ENCODE peak calls at places on chromosomes 3 and 15, in five cellular contexts. F is AG10803, U is pancreas, X is ovary, E is SK-N-SH. M is an unnamed sample.

GRCh38 chr3:20316238-20316637 is 130.2 kb upstream of the SGO1 start:
- DNase-seq in U (no peak), E (no peak), X (no peak), F (no peak), M (no peak)

GRCh38 chr3:159675285-159675684 is 313.4 kb upstream of the IL12A start:
- DNase-seq in E (no peak), U (no peak), F (no peak), X (no peak), M (no peak)

GRCh38 chr15:99202176-99202552 is 47.2 kb downstream of the TTC23 start:
- DNase-seq in U (no peak), F (no peak), X (no peak), E (no peak), M (no peak)

GRCh38 chr15:95869920-95870319 is 460.6 kb upstream of the NR2F2 start:
- DNase-seq in E (no peak), X (no peak), F (no peak), U (no peak), M (no peak)

GRCh38 chr3:13879946-13880810 is at the start of gene WNT7A:
- DNase-seq in E (peak; percentile 91), F (no peak), U (peak; percentile 78), X (no peak), M (peak; percentile 90)

GRCh38 chr3:187717572-187717971 is 15.2 kb upstream of the RTP2 start:
- DNase-seq in F (peak; percentile 50), U (no peak), E (no peak), X (no peak), M (no peak)

GRCh38 chr3:17894434-17895060 is 152.1 kb upstream of the TBC1D5 start:
- DNase-seq in U (peak; percentile 21), X (no peak), F (peak; percentile 59), E (no peak), M (no peak)

GRCh38 chr3:133256787-133257483 is 142.9 kb upstream of the BFSP2 start:
- DNase-seq in F (no peak), E (no peak), X (no peak), U (no peak), M (no peak)

GRCh38 chr3:141738636-141739363 is 702 bp downstream of the RNF7 start:
- DNase-seq in U (no peak), X (no peak), E (peak; percentile 39), F (peak; percentile 53), M (peak; percentile 23)

GRCh38 chr3:196440041-196440537 is 7.9 kb upstream of the UBXN7 start:
- DNase-seq in F (peak; percentile 90), E (no peak), X (no peak), U (no peak), M (no peak)

GRCh38 chr15:42184736-42185135 is 23.4 kb downstream of the VPS39 start:
- DNase-seq in X (no peak), E (no peak), U (no peak), F (no peak), M (no peak)

GRCh38 chr3:72533584-72534473 is 314.4 kb downstream of the SHQ1 start:
- DNase-seq in U (no peak), X (no peak), E (no peak), F (no peak), M (no peak)

GRCh38 chr3:89104499-89104898 is 2.9 kb upstream of the EPHA3 start:
- DNase-seq in X (no peak), F (no peak), U (no peak), E (no peak), M (no peak)

GRCh38 chr15:81069909-81070308 is 64.2 kb upstream of the CFAP161 start:
- DNase-seq in X (no peak), E (no peak), U (no peak), F (no peak), M (no peak)

GRCh38 chr3:185457376-185457775 is 41.5 kb downstream of the TMEM41A start:
- DNase-seq in F (no peak), U (no peak), X (no peak), E (no peak), M (no peak)

GRCh38 chr15:76968310-76968709 is 26.6 kb upstream of the PSTPIP1 start:
- DNase-seq in E (no peak), X (no peak), F (peak; percentile 13), U (no peak), M (no peak)

GRCh38 chr15:78663703-78664102 is 22.7 kb upstream of the CHRNB4 start:
- DNase-seq in U (no peak), E (no peak), F (no peak), X (no peak), M (no peak)

GRCh38 chr3:177979684-177980083 is 556.6 kb upstream of the KCNMB2 start:
- DNase-seq in U (no peak), E (no peak), X (no peak), F (no peak), M (no peak)

GRCh38 chr15:55993804-55994539 is 560 bp upstream of the NEDD4 start:
- DNase-seq in E (peak; percentile 63), X (no peak), F (peak; percentile 66), U (no peak), M (no peak)

GRCh38 chr15:59116141-59116540 is 11.2 kb downstream of the CCNB2 start:
- DNase-seq in F (peak; percentile 85), E (no peak), X (no peak), U (no peak), M (no peak)

GRCh38 chr3:64091501-64091900 is 68.2 kb upstream of the PSMD6 start:
- DNase-seq in X (no peak), F (no peak), E (no peak), U (no peak), M (no peak)

GRCh38 chr3:63905731-63906620 is 6.2 kb downstream of the SCAANT1 start:
- DNase-seq in U (no peak), X (no peak), E (no peak), F (no peak), M (no peak)

GRCh38 chr15:68442041-68442440 is 10.1 kb upstream of the ITGA11 start:
- DNase-seq in X (no peak), F (peak; percentile 54), E (no peak), U (no peak), M (no peak)

GRCh38 chr3:71511037-71511436 is 72.5 kb downstream of the FOXP1 start:
- DNase-seq in E (no peak), F (peak; percentile 88), X (no peak), U (no peak), M (no peak)

GRCh38 chr3:126104742-126105605 is 21.1 kb upstream of the SLC41A3 start:
- DNase-seq in U (peak; percentile 57), X (peak; percentile 5), F (no peak), E (no peak), M (peak; percentile 40)

GRCh38 chr3:136840252-136840651 is 21.3 kb downstream of the SLC35G2 start:
- DNase-seq in X (no peak), U (no peak), E (no peak), F (no peak), M (no peak)

GRCh38 chr3:58657036-58657435 is 9.5 kb downstream of the FAM3D start:
- DNase-seq in U (no peak), X (no peak), F (no peak), E (no peak), M (no peak)
- H3K4me3 ChIP-seq in U (no peak overlapping the region), X (no peak overlapping the region), F (no peak overlapping the region), E (no peak overlapping the region), M (no peak overlapping the region)

DNA sequence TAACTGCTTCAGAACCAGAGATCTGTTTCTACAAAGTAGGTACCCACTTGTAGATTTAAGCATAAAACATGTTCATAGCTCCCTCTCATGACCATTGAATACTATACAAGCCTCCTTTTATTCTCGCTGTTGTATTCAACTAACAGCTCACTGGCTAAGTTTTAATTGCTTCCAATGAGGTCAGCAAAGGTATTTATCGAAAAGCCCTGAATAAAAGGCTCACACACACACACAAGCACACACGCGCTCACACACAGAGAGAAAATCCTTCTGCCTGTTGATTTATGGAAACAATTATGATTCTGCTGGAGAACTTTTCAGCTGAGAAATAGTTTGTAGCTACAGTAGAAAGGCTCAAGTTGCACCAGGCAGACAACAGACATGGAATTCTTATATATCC is at the start of gene FGF7:
- DNase-seq in U (no peak), X (no peak), F (peak; percentile 96), E (no peak), M (no peak)
- H3K4me3 ChIP-seq in U (peak within 1 kb of the TSS; percentile 22), X (peak within 1 kb of the TSS; percentile 51), F (peak within 1 kb of the TSS; percentile 78), E (no peak within 1 kb of the TSS), M (no peak within 1 kb of the TSS)

DNA sequence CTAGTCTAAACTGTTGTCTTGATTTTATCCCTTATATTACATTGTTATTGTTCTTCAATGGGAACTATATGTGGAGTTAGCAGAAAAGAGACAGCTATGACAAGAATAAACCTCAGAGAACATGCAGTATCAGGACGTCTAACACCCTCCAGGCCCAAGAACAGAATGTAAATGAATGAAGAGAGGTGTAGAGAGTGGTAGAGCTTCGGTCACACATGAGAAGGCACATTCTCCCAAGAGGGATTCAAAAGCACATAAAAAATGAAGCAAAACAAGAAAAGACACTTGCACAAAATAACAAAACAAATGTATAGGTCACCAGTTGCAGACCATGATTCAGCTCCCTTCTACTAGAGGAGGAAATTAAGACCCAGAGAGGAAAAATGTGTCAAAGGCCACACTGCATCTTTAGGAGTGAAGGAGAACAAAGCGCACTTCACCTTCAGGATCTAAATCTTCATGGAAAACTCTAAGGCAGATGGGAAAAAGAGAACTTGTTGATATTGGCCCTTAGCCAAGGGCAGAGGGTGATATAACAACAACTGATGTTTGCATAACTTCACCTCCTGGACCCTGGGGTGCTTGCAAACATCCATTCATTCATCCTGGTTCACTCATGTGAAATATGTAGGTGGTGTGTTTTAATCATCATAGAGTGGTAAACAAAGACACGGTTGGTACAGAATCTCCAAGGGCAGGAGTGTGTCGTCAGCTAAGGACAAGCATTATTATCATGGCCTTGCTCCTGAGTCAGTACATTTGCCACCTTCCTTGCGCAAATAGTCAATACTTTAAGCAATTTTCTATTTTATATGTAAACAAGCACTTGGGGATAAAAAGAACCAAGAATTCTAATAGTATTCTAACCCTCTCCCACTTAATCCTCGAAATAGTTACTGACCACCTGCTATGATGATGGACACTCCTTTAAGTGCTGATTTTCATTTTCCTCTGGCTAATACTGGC is 8.8 kb downstream of the NEK10 start:
- DNase-seq in F (no peak), X (no peak), E (no peak), U (no peak), M (no peak)
- H3K4me3 ChIP-seq in F (no peak overlapping the region), X (no peak overlapping the region), E (no peak overlapping the region), U (no peak overlapping the region), M (no peak overlapping the region)

GRCh38 chr3:189132901-189133300 is 38.9 kb upstream of the TPRG1 start:
- DNase-seq in X (no peak), F (no peak), E (no peak), U (no peak), M (no peak)
- H3K4me3 ChIP-seq in X (no peak overlapping the region), F (no peak overlapping the region), E (no peak overlapping the region), U (no peak overlapping the region), M (no peak overlapping the region)

GRCh38 chr3:48633743-48634142 is 1.5 kb downstream of the SLC26A6 start:
- DNase-seq in E (no peak), X (no peak), U (peak; percentile 65), F (no peak), M (no peak)
- H3K4me3 ChIP-seq in E (peak overlapping the region; percentile 96), X (no peak overlapping the region), U (no peak overlapping the region), F (peak overlapping the region; percentile 84), M (no peak overlapping the region)

M was measured in H7.